ENCODE peak calls at places on chromosomes 12 and 14, in seven cellular contexts. R is heart left ventricle; D is PC-3; U is body of pancreas; K is CD4-positive, alpha-beta T cell; P is K562; H is pancreas. I is an unnamed sample.
A peak's percentile ranks its signal among the peaks of the same experiment; 100 is the strongest.

GRCh38 chr12:76264617-76265016 is 83.6 kb downstream of the BBS10 start:
- ATAC-seq in R (no peak), D (no peak), U (no peak), K (no peak), P (no peak), H (no peak), I (peak; percentile 35)

GRCh38 chr12:53612978-53613377 is 13.2 kb downstream of the ATF7 start:
- ATAC-seq in R (no peak), D (no peak), U (no peak), K (no peak), P (no peak), H (no peak), I (no peak)

GRCh38 chr14:99808133-99808505 is 14.9 kb downstream of the EML1 start:
- ATAC-seq in R (no peak), D (peak; percentile 39), U (no peak), K (no peak), P (no peak), H (no peak), I (no peak)

GRCh38 chr12:47160296-47161244 is 80.8 kb upstream of the AMIGO2 start:
- ATAC-seq in R (no peak), D (no peak), U (no peak), K (no peak), P (no peak), H (no peak), I (no peak)

GRCh38 chr12:111428728-111429175 is 23.0 kb downstream of the SH2B3 start:
- ATAC-seq in R (peak; percentile 18), D (no peak), U (no peak), K (no peak), P (peak; percentile 20), H (peak; percentile 63), I (no peak)

GRCh38 chr14:29799718-29800117 is 127.9 kb downstream of the PRKD1 start:
- ATAC-seq in R (no peak), D (no peak), U (no peak), K (no peak), P (no peak), H (no peak), I (no peak)

GRCh38 chr14:64841772-64842490 is 37.8 kb downstream of the SPTB start:
- ATAC-seq in R (peak; percentile 91), D (no peak), U (no peak), K (no peak), P (peak; percentile 80), H (no peak), I (no peak)

GRCh38 chr14:73269729-73270651 is 32.7 kb downstream of the PAPLN start:
- ATAC-seq in R (peak; percentile 83), D (peak; percentile 42), U (peak; percentile 69), K (peak; percentile 32), P (no peak), H (peak; percentile 85), I (peak; percentile 57)

GRCh38 chr14:100944052-100944451 is 40.5 kb upstream of the RTL1 start:
- ATAC-seq in R (no peak), D (no peak), U (no peak), K (no peak), P (no peak), H (no peak), I (no peak)

GRCh38 chr12:62732861-62733427 is 202.0 kb downstream of the PPM1H start:
- ATAC-seq in R (peak; percentile 65), D (peak; percentile 90), U (no peak), K (no peak), P (no peak), H (peak; percentile 52), I (peak; percentile 19)

GRCh38 chr12:15563683-15564082 is 225.5 kb downstream of the EPS8 start:
- ATAC-seq in R (peak; percentile 73), D (no peak), U (peak; percentile 75), K (peak; percentile 85), P (no peak), H (peak; percentile 82), I (peak; percentile 46)

GRCh38 chr14:72479471-72479931 is 414.4 kb downstream of the DPF3 start:
- ATAC-seq in R (no peak), D (peak; percentile 30), U (no peak), K (no peak), P (peak; percentile 84), H (no peak), I (no peak)

GRCh38 chr12:14905269-14906004 is 19.8 kb upstream of the MGP start:
- ATAC-seq in R (peak; percentile 72), D (no peak), U (peak; percentile 52), K (no peak), P (no peak), H (peak; percentile 58), I (no peak)

GRCh38 chr14:85856430-85856829 is 326.5 kb downstream of the FLRT2 start:
- ATAC-seq in R (no peak), D (no peak), U (no peak), K (no peak), P (no peak), H (no peak), I (no peak)
- TF ChIP-seq CTCF in R (peak; percentile 37), D (peak; percentile 31), U (no peak), K (no peak), P (no peak), H (no peak), I (no peak)

DNA sequence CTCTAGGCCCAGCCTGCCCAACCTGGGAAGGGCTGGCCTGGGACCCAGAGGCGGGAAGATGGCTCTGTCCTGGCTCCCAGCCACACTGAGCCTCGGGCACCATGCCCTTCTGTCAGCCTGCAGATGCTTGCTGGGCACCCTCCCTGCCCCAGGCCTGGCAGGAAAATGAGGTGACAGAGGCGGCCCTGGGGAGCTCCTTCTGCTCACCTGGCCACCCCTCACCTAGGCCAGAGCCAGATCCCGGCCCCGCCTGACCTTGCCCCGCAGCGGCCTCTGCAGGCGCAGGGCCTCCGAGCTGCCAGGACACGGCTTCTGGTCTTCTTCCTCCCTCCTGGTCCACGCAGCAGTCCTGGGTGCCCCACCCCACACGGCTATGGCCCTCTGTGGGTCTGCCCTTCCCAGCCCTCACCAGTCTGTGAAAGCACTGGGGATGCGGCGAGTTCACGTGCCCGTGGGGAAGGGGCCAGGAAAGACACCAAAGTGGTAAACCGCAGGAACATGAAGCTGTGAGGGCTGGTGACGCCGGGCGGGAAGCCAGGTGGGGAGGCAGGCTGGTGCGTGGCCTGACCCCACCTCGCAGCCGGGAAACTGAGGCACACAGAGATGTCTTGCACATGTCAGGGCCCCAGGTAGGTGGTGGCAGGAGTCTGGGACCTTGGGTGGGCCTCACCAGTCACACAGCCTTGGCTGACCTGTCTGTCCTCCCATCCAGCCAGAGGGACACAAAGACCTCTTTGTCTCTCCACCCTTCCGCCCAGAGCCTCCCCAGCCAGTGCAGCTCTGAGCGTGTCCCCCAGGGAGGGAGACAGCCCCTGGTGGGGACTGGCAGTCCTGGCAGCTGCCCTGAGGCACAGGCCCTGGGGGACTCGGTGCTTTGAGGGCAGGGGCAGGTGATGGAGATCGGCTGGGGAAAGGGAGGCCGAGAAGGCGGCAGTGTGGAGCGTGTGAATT is 12.8 kb downstream of the BAG5 start:
- ATAC-seq in R (peak; percentile 10), D (no peak), U (peak; percentile 61), K (no peak), P (no peak), H (peak; percentile 65), I (no peak)
- TF ChIP-seq CTCF in R (peak; percentile 5), D (no peak), U (no peak), K (no peak), P (no peak), H (no peak), I (no peak)

GRCh38 chr12:102948941-102949352 is 8.5 kb upstream of the ASCL1 start:
- ATAC-seq in R (no peak), D (no peak), U (no peak), K (no peak), P (peak; percentile 60), H (peak; percentile 51), I (no peak)
- TF ChIP-seq CTCF in R (peak; percentile 80), D (peak; percentile 96), U (peak; percentile 88), K (peak; percentile 84), P (peak; percentile 86), H (peak; percentile 86), I (peak; percentile 52)

GRCh38 chr12:113358381-113359132 is at the start of gene PLBD2:
- ATAC-seq in R (peak; percentile 98), D (peak; percentile 91), U (peak; percentile 91), K (peak; percentile 92), P (peak; percentile 94), H (peak; percentile 93), I (peak; percentile 96)
- TF ChIP-seq CTCF in R (no peak), D (no peak), U (no peak), K (no peak), P (no peak), H (no peak), I (peak; percentile 20)

DNA sequence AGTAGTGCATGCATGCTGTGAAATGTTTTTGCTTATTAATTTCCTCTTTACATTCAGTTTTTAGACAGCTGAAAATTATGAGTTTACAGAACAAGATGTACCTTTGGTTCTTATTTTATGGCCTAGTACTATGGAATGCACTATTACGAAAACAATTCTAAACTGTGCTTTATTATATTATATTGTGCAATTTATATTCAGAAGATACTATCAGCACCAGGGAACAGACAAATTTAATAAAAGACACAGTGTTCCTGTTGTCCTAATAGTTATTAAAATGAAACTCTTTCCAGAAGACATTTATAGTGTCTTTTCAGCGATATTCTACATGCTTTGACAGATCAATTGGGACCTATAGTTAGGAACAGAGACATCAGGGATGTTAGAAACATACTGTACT is 427.3 kb downstream of the BTG1 start:
- ATAC-seq in R (no peak), D (no peak), U (no peak), K (no peak), P (no peak), H (no peak), I (no peak)
- TF ChIP-seq CTCF in R (no peak), D (no peak), U (no peak), K (no peak), P (no peak), H (no peak), I (no peak)

GRCh38 chr14:25411933-25412757 is 362.2 kb upstream of the STXBP6 start:
- ATAC-seq in R (no peak), D (no peak), U (no peak), K (no peak), P (no peak), H (no peak), I (no peak)
- TF ChIP-seq CTCF in R (peak; percentile 30), D (peak; percentile 48), U (peak; percentile 4), K (no peak), P (no peak), H (no peak), I (peak; percentile 55)

DNA sequence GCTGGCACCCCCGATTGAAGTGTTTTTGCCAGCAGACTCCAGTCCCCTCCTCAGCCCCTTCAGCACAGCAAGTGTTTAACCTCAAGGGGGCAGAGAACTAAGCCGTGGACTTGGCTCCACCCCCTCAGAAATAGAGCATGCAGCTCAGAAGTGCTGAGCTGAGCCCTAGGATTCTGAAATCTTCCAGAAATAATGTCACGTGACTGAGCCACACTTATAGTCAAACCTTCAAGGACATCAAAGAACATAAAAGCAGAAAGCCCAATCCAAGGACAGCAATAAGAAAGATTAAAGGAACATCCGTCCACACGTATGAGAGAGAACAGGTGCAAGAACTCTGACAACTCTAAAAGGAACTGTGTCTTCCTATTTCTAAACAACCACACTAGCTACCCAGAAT is 317.7 kb upstream of the LRFN5 start:
- ATAC-seq in R (no peak), D (no peak), U (no peak), K (no peak), P (no peak), H (no peak), I (no peak)
- TF ChIP-seq CTCF in R (no peak), D (no peak), U (no peak), K (no peak), P (no peak), H (no peak), I (no peak)

DNA sequence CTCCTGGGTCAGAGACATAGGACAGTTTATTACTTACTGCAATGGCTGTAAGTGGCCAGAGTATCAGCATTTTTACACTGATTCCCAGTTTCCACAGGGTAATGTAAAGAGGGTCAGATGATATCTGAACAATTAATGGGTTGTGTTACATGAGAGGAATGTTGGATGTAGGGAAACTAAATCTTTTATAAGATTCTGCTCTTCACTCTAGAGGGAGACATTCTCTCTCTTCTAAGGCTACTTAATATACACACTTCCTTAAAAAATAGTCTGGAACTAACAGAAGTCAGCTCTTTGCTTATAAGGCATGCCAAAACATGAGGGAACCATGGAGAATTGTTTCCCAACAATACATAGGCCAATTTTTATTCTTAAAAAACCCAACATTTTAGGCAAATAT is 389.8 kb downstream of the ETNK1 start:
- ATAC-seq in R (no peak), D (no peak), U (no peak), K (no peak), P (no peak), H (no peak), I (no peak)
- TF ChIP-seq CTCF in R (no peak), D (no peak), U (no peak), K (no peak), P (no peak), H (no peak), I (no peak)